ENCODE peak calls at places on chromosomes 7 and 10, in nine cellular contexts. One of them, this sample, is unnamed.

GRCh38 chr7:34220501-34220900 is 315.2 kb downstream of the BMPER start:
- DNase-seq in stimulated activated CD4-positive, alpha-beta T cell treated with anti-CD3 and anti-CD28 coated beads, Interleukin-4, amount 100 ng/mL, for 24 hours: no peak
- DNase-seq in epithelial cell of esophagus: no peak
- DNase-seq in GM13977: no peak
- DNase-seq in caudate nucleus: no peak
- DNase-seq in BJ: no peak
- DNase-seq in upper lobe of right lung: no peak
- DNase-seq in AG04450: no peak
- DNase-seq in iPS-NIHi11: no peak
- DNase-seq in this sample: no peak

GRCh38 chr7:122550545-122550944 is 148.4 kb downstream of the RNF133 start:
- DNase-seq in upper lobe of right lung: no peak
- DNase-seq in iPS-NIHi11: no peak
- DNase-seq in caudate nucleus: no peak
- DNase-seq in AG04450: no peak
- DNase-seq in BJ: no peak
- DNase-seq in epithelial cell of esophagus: no peak
- DNase-seq in stimulated activated CD4-positive, alpha-beta T cell treated with anti-CD3 and anti-CD28 coated beads, Interleukin-4, amount 100 ng/mL, for 24 hours: no peak
- DNase-seq in GM13977: no peak
- DNase-seq in this sample: no peak

GRCh38 chr10:119742988-119743646 is 17.3 kb downstream of the INPP5F start:
- DNase-seq in upper lobe of right lung: no peak
- DNase-seq in epithelial cell of esophagus: no peak
- DNase-seq in GM13977: no peak
- DNase-seq in stimulated activated CD4-positive, alpha-beta T cell treated with anti-CD3 and anti-CD28 coated beads, Interleukin-4, amount 100 ng/mL, for 24 hours: no peak
- DNase-seq in iPS-NIHi11: peak
- DNase-seq in AG04450: no peak
- DNase-seq in caudate nucleus: no peak
- DNase-seq in BJ: no peak
- DNase-seq in this sample: no peak

GRCh38 chr10:112286837-112287818 is 3.9 kb downstream of the TECTB start:
- DNase-seq in stimulated activated CD4-positive, alpha-beta T cell treated with anti-CD3 and anti-CD28 coated beads, Interleukin-4, amount 100 ng/mL, for 24 hours: no peak
- DNase-seq in upper lobe of right lung: no peak
- DNase-seq in iPS-NIHi11: no peak
- DNase-seq in GM13977: no peak
- DNase-seq in epithelial cell of esophagus: no peak
- DNase-seq in AG04450: no peak
- DNase-seq in BJ: no peak
- DNase-seq in caudate nucleus: no peak
- DNase-seq in this sample: no peak

GRCh38 chr10:102868976-102869289 is 337 bp upstream of the AS3MT start:
- DNase-seq in AG04450: no peak
- DNase-seq in stimulated activated CD4-positive, alpha-beta T cell treated with anti-CD3 and anti-CD28 coated beads, Interleukin-4, amount 100 ng/mL, for 24 hours: no peak
- DNase-seq in GM13977: peak
- DNase-seq in epithelial cell of esophagus: no peak
- DNase-seq in BJ: no peak
- DNase-seq in upper lobe of right lung: no peak
- DNase-seq in iPS-NIHi11: peak
- DNase-seq in caudate nucleus: no peak
- DNase-seq in this sample: no peak

GRCh38 chr10:73044378-73045285 is 52.0 kb downstream of the P4HA1 start:
- DNase-seq in AG04450: peak
- DNase-seq in upper lobe of right lung: no peak
- DNase-seq in stimulated activated CD4-positive, alpha-beta T cell treated with anti-CD3 and anti-CD28 coated beads, Interleukin-4, amount 100 ng/mL, for 24 hours: no peak
- DNase-seq in iPS-NIHi11: no peak
- DNase-seq in GM13977: no peak
- DNase-seq in BJ: peak
- DNase-seq in caudate nucleus: no peak
- DNase-seq in epithelial cell of esophagus: peak
- DNase-seq in this sample: no peak

GRCh38 chr7:132755538-132756481 is 179.5 kb upstream of the PLXNA4 start:
- DNase-seq in epithelial cell of esophagus: no peak
- DNase-seq in caudate nucleus: peak
- DNase-seq in AG04450: no peak
- DNase-seq in upper lobe of right lung: no peak
- DNase-seq in iPS-NIHi11: peak
- DNase-seq in GM13977: no peak
- DNase-seq in stimulated activated CD4-positive, alpha-beta T cell treated with anti-CD3 and anti-CD28 coated beads, Interleukin-4, amount 100 ng/mL, for 24 hours: no peak
- DNase-seq in BJ: no peak
- DNase-seq in this sample: no peak

GRCh38 chr7:50068850-50069551 is 24.0 kb downstream of the ZPBP start:
- DNase-seq in iPS-NIHi11: peak
- DNase-seq in caudate nucleus: no peak
- DNase-seq in BJ: no peak
- DNase-seq in AG04450: no peak
- DNase-seq in GM13977: peak
- DNase-seq in upper lobe of right lung: no peak
- DNase-seq in stimulated activated CD4-positive, alpha-beta T cell treated with anti-CD3 and anti-CD28 coated beads, Interleukin-4, amount 100 ng/mL, for 24 hours: peak
- DNase-seq in epithelial cell of esophagus: peak
- DNase-seq in this sample: no peak

GRCh38 chr7:102072636-102073209 is 213.9 kb upstream of the SH2B2 start:
- DNase-seq in upper lobe of right lung: no peak
- DNase-seq in caudate nucleus: no peak
- DNase-seq in iPS-NIHi11: no peak
- DNase-seq in BJ: no peak
- DNase-seq in epithelial cell of esophagus: no peak
- DNase-seq in AG04450: no peak
- DNase-seq in GM13977: no peak
- DNase-seq in stimulated activated CD4-positive, alpha-beta T cell treated with anti-CD3 and anti-CD28 coated beads, Interleukin-4, amount 100 ng/mL, for 24 hours: no peak
- DNase-seq in this sample: no peak

GRCh38 chr7:40192036-40192435 is 57.2 kb downstream of the SUGCT start:
- DNase-seq in caudate nucleus: no peak
- DNase-seq in epithelial cell of esophagus: peak
- DNase-seq in upper lobe of right lung: no peak
- DNase-seq in GM13977: no peak
- DNase-seq in BJ: no peak
- DNase-seq in iPS-NIHi11: no peak
- DNase-seq in stimulated activated CD4-positive, alpha-beta T cell treated with anti-CD3 and anti-CD28 coated beads, Interleukin-4, amount 100 ng/mL, for 24 hours: no peak
- DNase-seq in AG04450: peak
- DNase-seq in this sample: no peak

GRCh38 chr7:71601840-71602239 is 469.9 kb downstream of the GALNT17 start:
- DNase-seq in epithelial cell of esophagus: no peak
- DNase-seq in AG04450: no peak
- DNase-seq in GM13977: no peak
- DNase-seq in stimulated activated CD4-positive, alpha-beta T cell treated with anti-CD3 and anti-CD28 coated beads, Interleukin-4, amount 100 ng/mL, for 24 hours: no peak
- DNase-seq in iPS-NIHi11: no peak
- DNase-seq in caudate nucleus: no peak
- DNase-seq in BJ: no peak
- DNase-seq in upper lobe of right lung: no peak
- DNase-seq in this sample: no peak

GRCh38 chr7:156474241-156474743 is 166.3 kb upstream of the RNF32 start:
- DNase-seq in iPS-NIHi11: no peak
- DNase-seq in upper lobe of right lung: no peak
- DNase-seq in BJ: no peak
- DNase-seq in GM13977: no peak
- DNase-seq in caudate nucleus: no peak
- DNase-seq in stimulated activated CD4-positive, alpha-beta T cell treated with anti-CD3 and anti-CD28 coated beads, Interleukin-4, amount 100 ng/mL, for 24 hours: no peak
- DNase-seq in epithelial cell of esophagus: peak
- DNase-seq in AG04450: peak
- DNase-seq in this sample: no peak

GRCh38 chr7:11910253-11910652 is 78.3 kb upstream of the THSD7A start:
- DNase-seq in BJ: no peak
- DNase-seq in caudate nucleus: no peak
- DNase-seq in stimulated activated CD4-positive, alpha-beta T cell treated with anti-CD3 and anti-CD28 coated beads, Interleukin-4, amount 100 ng/mL, for 24 hours: no peak
- DNase-seq in AG04450: no peak
- DNase-seq in epithelial cell of esophagus: no peak
- DNase-seq in GM13977: no peak
- DNase-seq in iPS-NIHi11: no peak
- DNase-seq in upper lobe of right lung: no peak
- DNase-seq in this sample: no peak

GRCh38 chr7:116669769-116670168 is 2.2 kb upstream of the MET start:
- DNase-seq in upper lobe of right lung: no peak
- DNase-seq in GM13977: no peak
- DNase-seq in AG04450: no peak
- DNase-seq in epithelial cell of esophagus: no peak
- DNase-seq in BJ: no peak
- DNase-seq in caudate nucleus: no peak
- DNase-seq in iPS-NIHi11: no peak
- DNase-seq in stimulated activated CD4-positive, alpha-beta T cell treated with anti-CD3 and anti-CD28 coated beads, Interleukin-4, amount 100 ng/mL, for 24 hours: no peak
- DNase-seq in this sample: no peak

GRCh38 chr10:127405221-127405620 is 143.9 kb upstream of the NPS start:
- DNase-seq in AG04450: peak
- DNase-seq in GM13977: no peak
- DNase-seq in BJ: peak
- DNase-seq in iPS-NIHi11: no peak
- DNase-seq in epithelial cell of esophagus: no peak
- DNase-seq in stimulated activated CD4-positive, alpha-beta T cell treated with anti-CD3 and anti-CD28 coated beads, Interleukin-4, amount 100 ng/mL, for 24 hours: no peak
- DNase-seq in caudate nucleus: no peak
- DNase-seq in upper lobe of right lung: no peak
- DNase-seq in this sample: no peak

GRCh38 chr7:141709749-141710148 is 1.6 kb downstream of the WEE2 start:
- DNase-seq in upper lobe of right lung: no peak
- DNase-seq in stimulated activated CD4-positive, alpha-beta T cell treated with anti-CD3 and anti-CD28 coated beads, Interleukin-4, amount 100 ng/mL, for 24 hours: no peak
- DNase-seq in AG04450: no peak
- DNase-seq in iPS-NIHi11: no peak
- DNase-seq in epithelial cell of esophagus: peak
- DNase-seq in BJ: no peak
- DNase-seq in GM13977: no peak
- DNase-seq in caudate nucleus: no peak
- DNase-seq in this sample: no peak

GRCh38 chr10:43628956-43629355 is 19.7 kb downstream of the ZNF32 start:
- DNase-seq in caudate nucleus: no peak
- DNase-seq in epithelial cell of esophagus: no peak
- DNase-seq in BJ: no peak
- DNase-seq in stimulated activated CD4-positive, alpha-beta T cell treated with anti-CD3 and anti-CD28 coated beads, Interleukin-4, amount 100 ng/mL, for 24 hours: no peak
- DNase-seq in upper lobe of right lung: no peak
- DNase-seq in AG04450: no peak
- DNase-seq in iPS-NIHi11: no peak
- DNase-seq in GM13977: no peak
- DNase-seq in this sample: no peak

GRCh38 chr7:118114175-118114574 is 69.8 kb upstream of the LSM8 start:
- DNase-seq in BJ: no peak
- DNase-seq in iPS-NIHi11: no peak
- DNase-seq in upper lobe of right lung: no peak
- DNase-seq in caudate nucleus: no peak
- DNase-seq in AG04450: no peak
- DNase-seq in stimulated activated CD4-positive, alpha-beta T cell treated with anti-CD3 and anti-CD28 coated beads, Interleukin-4, amount 100 ng/mL, for 24 hours: no peak
- DNase-seq in epithelial cell of esophagus: no peak
- DNase-seq in GM13977: no peak
- DNase-seq in this sample: no peak

GRCh38 chr7:130919316-130920103 is 185.5 kb upstream of the KLF14 start:
- DNase-seq in GM13977: no peak
- DNase-seq in stimulated activated CD4-positive, alpha-beta T cell treated with anti-CD3 and anti-CD28 coated beads, Interleukin-4, amount 100 ng/mL, for 24 hours: no peak
- DNase-seq in upper lobe of right lung: no peak
- DNase-seq in AG04450: no peak
- DNase-seq in iPS-NIHi11: no peak
- DNase-seq in epithelial cell of esophagus: no peak
- DNase-seq in caudate nucleus: no peak
- DNase-seq in BJ: no peak
- DNase-seq in this sample: no peak

GRCh38 chr10:43793714-43794113 is 145.0 kb upstream of the ZNF32 start:
- DNase-seq in stimulated activated CD4-positive, alpha-beta T cell treated with anti-CD3 and anti-CD28 coated beads, Interleukin-4, amount 100 ng/mL, for 24 hours: no peak
- DNase-seq in AG04450: peak
- DNase-seq in GM13977: no peak
- DNase-seq in iPS-NIHi11: no peak
- DNase-seq in caudate nucleus: no peak
- DNase-seq in epithelial cell of esophagus: no peak
- DNase-seq in BJ: peak
- DNase-seq in upper lobe of right lung: no peak
- DNase-seq in this sample: no peak

GRCh38 chr10:352476-353235 is 217.4 kb downstream of the ZMYND11 start:
- DNase-seq in iPS-NIHi11: no peak
- DNase-seq in AG04450: no peak
- DNase-seq in GM13977: no peak
- DNase-seq in BJ: no peak
- DNase-seq in upper lobe of right lung: peak
- DNase-seq in stimulated activated CD4-positive, alpha-beta T cell treated with anti-CD3 and anti-CD28 coated beads, Interleukin-4, amount 100 ng/mL, for 24 hours: no peak
- DNase-seq in epithelial cell of esophagus: no peak
- DNase-seq in caudate nucleus: no peak
- DNase-seq in this sample: peak

GRCh38 chr10:103598654-103599115 is 105.2 kb downstream of the NEURL1 start:
- DNase-seq in BJ: peak
- DNase-seq in epithelial cell of esophagus: peak
- DNase-seq in GM13977: peak
- DNase-seq in stimulated activated CD4-positive, alpha-beta T cell treated with anti-CD3 and anti-CD28 coated beads, Interleukin-4, amount 100 ng/mL, for 24 hours: peak
- DNase-seq in caudate nucleus: peak
- DNase-seq in AG04450: peak
- DNase-seq in iPS-NIHi11: peak
- DNase-seq in upper lobe of right lung: no peak
- DNase-seq in this sample: no peak

GRCh38 chr10:5168897-5169296 is 16.1 kb downstream of the AKR1C8 start:
- DNase-seq in GM13977: no peak
- DNase-seq in iPS-NIHi11: no peak
- DNase-seq in epithelial cell of esophagus: no peak
- DNase-seq in caudate nucleus: no peak
- DNase-seq in upper lobe of right lung: no peak
- DNase-seq in BJ: no peak
- DNase-seq in AG04450: no peak
- DNase-seq in stimulated activated CD4-positive, alpha-beta T cell treated with anti-CD3 and anti-CD28 coated beads, Interleukin-4, amount 100 ng/mL, for 24 hours: no peak
- DNase-seq in this sample: no peak

GRCh38 chr7:103068429-103069403 is 5.9 kb downstream of the FBXL13 start:
- DNase-seq in BJ: no peak
- DNase-seq in iPS-NIHi11: no peak
- DNase-seq in epithelial cell of esophagus: no peak
- DNase-seq in upper lobe of right lung: no peak
- DNase-seq in GM13977: no peak
- DNase-seq in caudate nucleus: no peak
- DNase-seq in stimulated activated CD4-positive, alpha-beta T cell treated with anti-CD3 and anti-CD28 coated beads, Interleukin-4, amount 100 ng/mL, for 24 hours: no peak
- DNase-seq in AG04450: no peak
- DNase-seq in this sample: no peak

GRCh38 chr10:76779163-76779820 is 858.3 kb downstream of the KCNMA1 start:
- DNase-seq in upper lobe of right lung: no peak
- DNase-seq in BJ: peak
- DNase-seq in stimulated activated CD4-positive, alpha-beta T cell treated with anti-CD3 and anti-CD28 coated beads, Interleukin-4, amount 100 ng/mL, for 24 hours: no peak
- DNase-seq in GM13977: no peak
- DNase-seq in iPS-NIHi11: peak
- DNase-seq in epithelial cell of esophagus: peak
- DNase-seq in caudate nucleus: no peak
- DNase-seq in AG04450: no peak
- DNase-seq in this sample: no peak

GRCh38 chr10:101932182-101932581 is 88.6 kb upstream of the KCNIP2 start:
- DNase-seq in GM13977: no peak
- DNase-seq in epithelial cell of esophagus: peak
- DNase-seq in AG04450: no peak
- DNase-seq in stimulated activated CD4-positive, alpha-beta T cell treated with anti-CD3 and anti-CD28 coated beads, Interleukin-4, amount 100 ng/mL, for 24 hours: no peak
- DNase-seq in caudate nucleus: no peak
- DNase-seq in BJ: no peak
- DNase-seq in upper lobe of right lung: no peak
- DNase-seq in iPS-NIHi11: no peak
- DNase-seq in this sample: no peak

GRCh38 chr7:96167424-96167823 is 154.5 kb downstream of the SLC25A13 start:
- DNase-seq in AG04450: no peak
- DNase-seq in GM13977: no peak
- DNase-seq in epithelial cell of esophagus: no peak
- DNase-seq in stimulated activated CD4-positive, alpha-beta T cell treated with anti-CD3 and anti-CD28 coated beads, Interleukin-4, amount 100 ng/mL, for 24 hours: no peak
- DNase-seq in upper lobe of right lung: no peak
- DNase-seq in BJ: no peak
- DNase-seq in iPS-NIHi11: no peak
- DNase-seq in caudate nucleus: no peak
- DNase-seq in this sample: no peak

GRCh38 chr10:79322616-79323566 is 24.4 kb upstream of the PPIF start:
- DNase-seq in upper lobe of right lung: no peak
- DNase-seq in caudate nucleus: no peak
- DNase-seq in stimulated activated CD4-positive, alpha-beta T cell treated with anti-CD3 and anti-CD28 coated beads, Interleukin-4, amount 100 ng/mL, for 24 hours: peak
- DNase-seq in BJ: no peak
- DNase-seq in AG04450: no peak
- DNase-seq in GM13977: no peak
- DNase-seq in epithelial cell of esophagus: peak
- DNase-seq in iPS-NIHi11: no peak
- DNase-seq in this sample: no peak

GRCh38 chr7:28065308-28065707 is 115.3 kb downstream of the JAZF1 start:
- DNase-seq in stimulated activated CD4-positive, alpha-beta T cell treated with anti-CD3 and anti-CD28 coated beads, Interleukin-4, amount 100 ng/mL, for 24 hours: no peak
- DNase-seq in iPS-NIHi11: no peak
- DNase-seq in caudate nucleus: no peak
- DNase-seq in epithelial cell of esophagus: no peak
- DNase-seq in upper lobe of right lung: no peak
- DNase-seq in AG04450: no peak
- DNase-seq in GM13977: no peak
- DNase-seq in BJ: peak
- DNase-seq in this sample: no peak

GRCh38 chr10:91689731-91690168 is 56.9 kb upstream of the PPP1R3C start:
- DNase-seq in upper lobe of right lung: no peak
- DNase-seq in AG04450: no peak
- DNase-seq in GM13977: no peak
- DNase-seq in caudate nucleus: no peak
- DNase-seq in BJ: no peak
- DNase-seq in iPS-NIHi11: peak
- DNase-seq in epithelial cell of esophagus: peak
- DNase-seq in stimulated activated CD4-positive, alpha-beta T cell treated with anti-CD3 and anti-CD28 coated beads, Interleukin-4, amount 100 ng/mL, for 24 hours: no peak
- DNase-seq in this sample: no peak

GRCh38 chr10:28939352-28940157 is 262.2 kb downstream of the BAMBI start:
- DNase-seq in caudate nucleus: no peak
- DNase-seq in AG04450: no peak
- DNase-seq in epithelial cell of esophagus: peak
- DNase-seq in GM13977: no peak
- DNase-seq in BJ: no peak
- DNase-seq in stimulated activated CD4-positive, alpha-beta T cell treated with anti-CD3 and anti-CD28 coated beads, Interleukin-4, amount 100 ng/mL, for 24 hours: no peak
- DNase-seq in upper lobe of right lung: peak
- DNase-seq in iPS-NIHi11: peak
- DNase-seq in this sample: peak